ENCODE peak calls at places on chromosomes 11 and 22, in four cellular contexts. One of them, this sample, is unnamed. For H3K4me1, the result is how much of the 10 kb centered on the place peaks cover.

GRCh38 chr11:33899383-33900037 is 7.6 kb upstream of the LMO2 start:
- DNase-seq in hepatocyte: peak
- DNase-seq in H9: no peak
- DNase-seq in fibroblast of lung: peak
- DNase-seq in this sample: no peak

GRCh38 chr11:15761235-15761634 is 595.1 kb downstream of the SOX6 start:
- DNase-seq in hepatocyte: no peak
- DNase-seq in H9: no peak
- DNase-seq in fibroblast of lung: no peak
- DNase-seq in this sample: no peak

GRCh38 chr11:95231881-95232605 is 1.0 kb upstream of the SESN3 start:
- DNase-seq in hepatocyte: peak
- DNase-seq in H9: peak
- DNase-seq in fibroblast of lung: peak
- DNase-seq in this sample: peak

GRCh38 chr11:12280838-12281565 is 96.4 kb upstream of the PARVA start:
- DNase-seq in hepatocyte: no peak
- DNase-seq in H9: peak
- DNase-seq in fibroblast of lung: no peak
- DNase-seq in this sample: no peak

GRCh38 chr11:46527586-46527985 is 66.2 kb downstream of the AMBRA1 start:
- DNase-seq in hepatocyte: no peak
- DNase-seq in H9: no peak
- DNase-seq in fibroblast of lung: no peak
- DNase-seq in this sample: no peak

GRCh38 chr22:47386812-47387510 is 624.5 kb downstream of the TBC1D22A start:
- DNase-seq in hepatocyte: no peak
- DNase-seq in H9: no peak
- DNase-seq in fibroblast of lung: no peak
- DNase-seq in this sample: no peak

GRCh38 chr22:19050117-19050516 is 72.1 kb downstream of the DGCR2 start:
- DNase-seq in hepatocyte: no peak
- DNase-seq in H9: no peak
- DNase-seq in fibroblast of lung: no peak
- DNase-seq in this sample: no peak

GRCh38 chr11:109435121-109435742 is 13.2 kb downstream of the C11orf87 start:
- DNase-seq in hepatocyte: no peak
- DNase-seq in H9: no peak
- DNase-seq in fibroblast of lung: no peak
- DNase-seq in this sample: no peak

GRCh38 chr11:22508691-22509090 is 116.9 kb downstream of the FANCF start:
- DNase-seq in hepatocyte: no peak
- DNase-seq in H9: no peak
- DNase-seq in fibroblast of lung: no peak
- DNase-seq in this sample: no peak

GRCh38 chr22:29108137-29108536 is 35.3 kb downstream of the KREMEN1 start:
- DNase-seq in hepatocyte: no peak
- DNase-seq in H9: no peak
- DNase-seq in fibroblast of lung: no peak
- DNase-seq in this sample: no peak

GRCh38 chr11:61072316-61073109 is 29.8 kb upstream of the CD5 start:
- DNase-seq in hepatocyte: no peak
- DNase-seq in H9: no peak
- DNase-seq in fibroblast of lung: no peak
- DNase-seq in this sample: no peak

GRCh38 chr22:20756846-20757245 is 17.1 kb upstream of the SERPIND1 start:
- DNase-seq in hepatocyte: no peak
- DNase-seq in H9: no peak
- DNase-seq in fibroblast of lung: no peak
- DNase-seq in this sample: no peak

GRCh38 chr11:122155001-122155400 is 39.0 kb upstream of the BLID start:
- DNase-seq in hepatocyte: no peak
- DNase-seq in H9: no peak
- DNase-seq in fibroblast of lung: no peak
- DNase-seq in this sample: no peak

GRCh38 chr11:110455718-110456117 is 26.0 kb downstream of the FDX1 start:
- DNase-seq in hepatocyte: no peak
- DNase-seq in H9: no peak
- DNase-seq in fibroblast of lung: no peak
- DNase-seq in this sample: no peak

GRCh38 chr11:116169776-116170175 is 603.0 kb downstream of the BUD13 start:
- DNase-seq in hepatocyte: no peak
- DNase-seq in H9: no peak
- DNase-seq in fibroblast of lung: no peak
- DNase-seq in this sample: no peak

GRCh38 chr11:100576044-100577021 is 110.8 kb upstream of the ARHGAP42 start:
- DNase-seq in hepatocyte: peak
- DNase-seq in H9: no peak
- DNase-seq in fibroblast of lung: peak
- DNase-seq in this sample: peak

GRCh38 chr22:40395607-40396006 is 25.2 kb downstream of the SGSM3 start:
- DNase-seq in hepatocyte: no peak
- DNase-seq in H9: no peak
- DNase-seq in fibroblast of lung: no peak
- DNase-seq in this sample: no peak

GRCh38 chr22:27978317-27978716 is 59.3 kb upstream of the PITPNB start:
- DNase-seq in hepatocyte: no peak
- DNase-seq in H9: no peak
- DNase-seq in fibroblast of lung: no peak
- DNase-seq in this sample: no peak

GRCh38 chr11:110984147-110984546 is 261.4 kb upstream of the POU2AF2 start:
- DNase-seq in hepatocyte: no peak
- DNase-seq in H9: no peak
- DNase-seq in fibroblast of lung: peak
- DNase-seq in this sample: no peak

GRCh38 chr22:43956805-43957463 is 1.7 kb downstream of the SAMM50 start:
- DNase-seq in hepatocyte: no peak
- DNase-seq in H9: no peak
- DNase-seq in fibroblast of lung: no peak
- DNase-seq in this sample: no peak

GRCh38 chr11:9703280-9703679 is 39.4 kb downstream of the SWAP70 start:
- DNase-seq in hepatocyte: no peak
- DNase-seq in H9: no peak
- DNase-seq in fibroblast of lung: no peak
- DNase-seq in this sample: no peak

GRCh38 chr11:11531127-11531526 is 90.7 kb downstream of the GALNT18 start:
- DNase-seq in hepatocyte: no peak
- DNase-seq in H9: no peak
- DNase-seq in fibroblast of lung: no peak
- DNase-seq in this sample: no peak

GRCh38 chr11:118338637-118339061 is 3.9 kb downstream of the CD3D start:
- DNase-seq in hepatocyte: peak
- DNase-seq in H9: no peak
- DNase-seq in fibroblast of lung: no peak
- DNase-seq in this sample: no peak

GRCh38 chr11:128497057-128497957 is 90.1 kb downstream of the ETS1 start:
- DNase-seq in hepatocyte: peak
- DNase-seq in H9: peak
- DNase-seq in fibroblast of lung: peak
- DNase-seq in this sample: peak

GRCh38 chr11:124716596-124716995 is 23.1 kb upstream of the NRGN start:
- DNase-seq in hepatocyte: no peak
- DNase-seq in H9: no peak
- DNase-seq in fibroblast of lung: no peak
- DNase-seq in this sample: no peak

GRCh38 chr11:121741316-121741715 is 288.5 kb upstream of the SORL1-AS1 start:
- DNase-seq in hepatocyte: peak
- DNase-seq in H9: no peak
- DNase-seq in fibroblast of lung: peak
- DNase-seq in this sample: no peak

GRCh38 chr11:113167599-113167998 is 146.8 kb upstream of the TTC12 start:
- DNase-seq in hepatocyte: no peak
- DNase-seq in H9: no peak
- DNase-seq in fibroblast of lung: no peak
- DNase-seq in this sample: no peak

GRCh38 chr22:25119609-25120008 is 80.0 kb upstream of the CRYBB3 start:
- DNase-seq in hepatocyte: no peak
- DNase-seq in H9: no peak
- DNase-seq in fibroblast of lung: no peak
- DNase-seq in this sample: no peak

GRCh38 chr11:17734418-17734911 is at the start of gene KCNC1:
- DNase-seq in hepatocyte: peak
- DNase-seq in H9: peak
- DNase-seq in fibroblast of lung: peak
- DNase-seq in this sample: peak

GRCh38 chr22:35622132-35622913 is 5.2 kb upstream of the MB start:
- DNase-seq in hepatocyte: peak
- DNase-seq in H9: peak
- DNase-seq in fibroblast of lung: no peak
- DNase-seq in this sample: no peak

GRCh38 chr22:31945971-31946680 is 1.8 kb downstream of the YWHAH start:
- DNase-seq in hepatocyte: peak
- DNase-seq in H9: no peak
- DNase-seq in fibroblast of lung: no peak
- DNase-seq in this sample: no peak

GRCh38 chr11:34627197-34627596 is 6.3 kb downstream of the EHF start:
- DNase-seq in hepatocyte: no peak
- DNase-seq in H9: no peak
- DNase-seq in fibroblast of lung: no peak
- DNase-seq in this sample: no peak

GRCh38 chr11:78008174-78008573 is 13.7 kb upstream of the INTS4 start:
- DNase-seq in hepatocyte: no peak
- DNase-seq in H9: no peak
- DNase-seq in fibroblast of lung: no peak
- DNase-seq in this sample: no peak

GRCh38 chr11:106986261-106986660 is 32.0 kb downstream of the GUCY1A2 start:
- DNase-seq in hepatocyte: peak
- DNase-seq in H9: no peak
- DNase-seq in fibroblast of lung: peak
- DNase-seq in this sample: no peak
- H3K27ac ChIP-seq in hepatocyte: peak
- H3K27ac ChIP-seq in H9: no peak
- H3K27ac ChIP-seq in fibroblast of lung: no peak
- H3K27ac ChIP-seq in this sample: no peak

GRCh38 chr22:38110863-38111852 is 674 bp upstream of the BAIAP2L2 start:
- DNase-seq in hepatocyte: peak
- DNase-seq in H9: peak
- DNase-seq in fibroblast of lung: no peak
- DNase-seq in this sample: no peak
- H3K4me1 ChIP-seq in hepatocyte: under half
- H3K4me1 ChIP-seq in H9: under half
- H3K4me1 ChIP-seq in fibroblast of lung: under half
- H3K4me1 ChIP-seq in this sample: under half

GRCh38 chr11:45087761-45088160 is 58.7 kb upstream of the PRDM11 start:
- DNase-seq in hepatocyte: no peak
- DNase-seq in H9: no peak
- DNase-seq in fibroblast of lung: no peak
- DNase-seq in this sample: no peak
- H3K4me2 ChIP-seq in hepatocyte: no peak
- H3K4me2 ChIP-seq in H9: no peak
- H3K4me2 ChIP-seq in fibroblast of lung: no peak
- H3K4me2 ChIP-seq in this sample: no peak

GRCh38 chr11:18745251-18745650 is 19.3 kb upstream of the IGSF22 start:
- DNase-seq in hepatocyte: no peak
- DNase-seq in H9: no peak
- DNase-seq in fibroblast of lung: no peak
- DNase-seq in this sample: no peak
- H3K27ac ChIP-seq in hepatocyte: no peak
- H3K27ac ChIP-seq in H9: no peak
- H3K27ac ChIP-seq in fibroblast of lung: no peak
- H3K27ac ChIP-seq in this sample: no peak

GRCh38 chr22:17331690-17332089 is 37.6 kb upstream of the CECR2 start:
- DNase-seq in hepatocyte: no peak
- DNase-seq in H9: no peak
- DNase-seq in fibroblast of lung: no peak
- DNase-seq in this sample: no peak

GRCh38 chr22:17334983-17335382 is 34.3 kb upstream of the CECR2 start:
- DNase-seq in hepatocyte: no peak
- DNase-seq in H9: no peak
- DNase-seq in fibroblast of lung: no peak
- DNase-seq in this sample: peak

GRCh38 chr22:17336061-17336460 is 33.2 kb upstream of the CECR2 start:
- DNase-seq in hepatocyte: no peak
- DNase-seq in H9: no peak
- DNase-seq in fibroblast of lung: no peak
- DNase-seq in this sample: peak

GRCh38 chr22:17332109-17332508 is 37.2 kb upstream of the CECR2 start:
- DNase-seq in hepatocyte: no peak
- DNase-seq in H9: no peak
- DNase-seq in fibroblast of lung: no peak
- DNase-seq in this sample: no peak

GRCh38 chr22:17334054-17334453 is 35.2 kb upstream of the CECR2 start:
- DNase-seq in hepatocyte: no peak
- DNase-seq in H9: no peak
- DNase-seq in fibroblast of lung: no peak
- DNase-seq in this sample: peak
- H3K4me1 ChIP-seq in hepatocyte: under half
- H3K4me1 ChIP-seq in H9: under half
- H3K4me1 ChIP-seq in fibroblast of lung: under half
- H3K4me1 ChIP-seq in this sample: half or more

DNA sequence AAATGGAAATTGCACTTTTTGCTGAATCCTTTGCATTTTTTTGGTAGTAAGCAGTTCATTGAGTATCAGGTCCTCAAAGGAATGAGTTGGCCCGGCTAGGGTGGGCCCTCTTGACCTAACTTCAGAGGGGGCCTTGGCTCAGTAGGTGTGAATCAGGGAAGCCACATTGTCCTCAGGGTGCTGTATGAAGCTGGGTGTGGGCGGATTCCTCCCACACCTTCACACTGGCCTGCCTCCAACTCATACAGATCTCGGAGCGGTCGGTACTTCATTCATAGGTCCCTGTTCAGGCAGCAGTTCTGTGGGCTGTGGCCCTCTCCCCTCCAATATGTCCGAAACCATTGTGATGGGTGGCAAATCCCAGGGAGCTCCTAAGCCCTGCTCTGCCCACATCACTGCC is 47.4 kb upstream of the OR4B1 start:
- DNase-seq in hepatocyte: no peak
- DNase-seq in H9: no peak
- DNase-seq in fibroblast of lung: no peak
- DNase-seq in this sample: no peak
- H3K4me2 ChIP-seq in hepatocyte: no peak
- H3K4me2 ChIP-seq in H9: no peak
- H3K4me2 ChIP-seq in fibroblast of lung: no peak
- H3K4me2 ChIP-seq in this sample: no peak

This sample was measured in Karpas-422.